ENCODE peak calls at places on chromosomes 13 and 19, in eight cellular contexts. I, V, Z, U, P, N, E and B are unnamed samples.

GRCh38 chr19:12838893-12839656 is 760 bp downstream of the MAST1 start:
- DNase-seq in I (no peak), V (no peak), Z (no peak), U (no peak), P (no peak), N (no peak), E (no peak), B (no peak)

GRCh38 chr19:39430675-39431593 is 4.8 kb downstream of the RPS16 start:
- DNase-seq in I (no peak), V (peak), Z (peak), U (no peak), P (peak), N (peak), E (no peak), B (no peak)

GRCh38 chr19:10074153-10074552 is 12.0 kb upstream of the SHFL start:
- DNase-seq in I (no peak), V (no peak), Z (no peak), U (peak), P (no peak), N (no peak), E (no peak), B (no peak)

GRCh38 chr19:50565984-50566903 is 2.0 kb downstream of the LRRC4B start:
- DNase-seq in I (no peak), V (no peak), Z (no peak), U (no peak), P (no peak), N (no peak), E (no peak), B (no peak)

GRCh38 chr19:47209323-47210179 is 21.4 kb downstream of the BBC3 start:
- DNase-seq in I (no peak), V (peak), Z (no peak), U (no peak), P (no peak), N (no peak), E (no peak), B (no peak)

GRCh38 chr19:46635920-46636761 is at the start of gene GNG8:
- DNase-seq in I (no peak), V (no peak), Z (no peak), U (no peak), P (no peak), N (no peak), E (no peak), B (no peak)

GRCh38 chr13:28448959-28449358 is 46.0 kb downstream of the FLT1 start:
- DNase-seq in I (no peak), V (no peak), Z (no peak), U (no peak), P (no peak), N (no peak), E (no peak), B (no peak)

GRCh38 chr13:29383476-29383875 is 212.0 kb downstream of the SLC7A1 start:
- DNase-seq in I (no peak), V (no peak), Z (no peak), U (no peak), P (no peak), N (no peak), E (no peak), B (no peak)

GRCh38 chr13:80047406-80047805 is 293.5 kb downstream of the SPRY2 start:
- DNase-seq in I (no peak), V (peak), Z (no peak), U (no peak), P (no peak), N (no peak), E (no peak), B (no peak)

GRCh38 chr19:45676851-45677263 is 8.8 kb downstream of the GIPR start:
- DNase-seq in I (no peak), V (no peak), Z (no peak), U (peak), P (no peak), N (no peak), E (no peak), B (no peak)

GRCh38 chr19:1469200-1469935 is 9.6 kb downstream of the C19orf25 start:
- DNase-seq in I (peak), V (no peak), Z (no peak), U (no peak), P (no peak), N (no peak), E (no peak), B (no peak)

GRCh38 chr13:111629933-111630332 is 309.5 kb downstream of the TEX29 start:
- DNase-seq in I (no peak), V (no peak), Z (no peak), U (no peak), P (no peak), N (no peak), E (no peak), B (no peak)

GRCh38 chr13:47252627-47253026 is 355.8 kb upstream of the HTR2A start:
- DNase-seq in I (no peak), V (peak), Z (no peak), U (no peak), P (no peak), N (no peak), E (no peak), B (no peak)

GRCh38 chr19:8517551-8518442 is 3.8 kb upstream of the ZNF414 start:
- DNase-seq in I (no peak), V (peak), Z (no peak), U (peak), P (no peak), N (no peak), E (no peak), B (no peak)

GRCh38 chr13:26050568-26051230 is 1.1 kb downstream of the SHISA2 start:
- DNase-seq in I (no peak), V (no peak), Z (no peak), U (no peak), P (no peak), N (no peak), E (peak), B (no peak)

GRCh38 chr13:78976696-78977095 is 317.7 kb upstream of the OBI1 start:
- DNase-seq in I (no peak), V (no peak), Z (no peak), U (no peak), P (no peak), N (no peak), E (no peak), B (no peak)

GRCh38 chr19:48403606-48404005 is 10.1 kb downstream of the GRIN2D start:
- DNase-seq in I (no peak), V (peak), Z (no peak), U (peak), P (no peak), N (no peak), E (no peak), B (no peak)

GRCh38 chr13:53191091-53191490 is 162.5 kb downstream of the OLFM4 start:
- DNase-seq in I (no peak), V (peak), Z (no peak), U (no peak), P (no peak), N (no peak), E (no peak), B (no peak)

DNA sequence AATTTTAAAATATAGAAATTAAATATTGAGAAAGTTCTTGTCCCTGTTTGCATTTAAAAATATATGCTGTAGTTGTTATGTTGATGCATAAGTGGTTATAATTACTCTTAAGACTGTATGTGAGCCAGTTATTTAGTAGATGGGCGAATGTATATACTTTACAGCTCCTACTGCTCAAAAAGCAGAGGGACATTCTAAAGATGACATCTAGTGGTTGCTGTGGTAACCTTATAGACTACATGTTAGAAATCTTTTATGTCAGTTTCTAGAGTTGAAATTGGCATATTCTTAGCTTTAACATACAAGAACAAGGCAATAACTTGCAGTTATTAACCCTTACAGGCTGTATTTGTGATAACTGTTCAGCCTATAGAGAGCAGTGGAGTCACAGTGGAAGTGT is 160.5 kb downstream of the OLFM4 start:
- DNase-seq in I (no peak), V (no peak), Z (no peak), U (no peak), P (no peak), N (no peak), E (no peak), B (no peak)
- TF ChIP-seq CTCF in I (no peak), V (no peak), Z (no peak), U (no peak), P (no peak), N (no peak), E (no peak), B (no peak)

DNA sequence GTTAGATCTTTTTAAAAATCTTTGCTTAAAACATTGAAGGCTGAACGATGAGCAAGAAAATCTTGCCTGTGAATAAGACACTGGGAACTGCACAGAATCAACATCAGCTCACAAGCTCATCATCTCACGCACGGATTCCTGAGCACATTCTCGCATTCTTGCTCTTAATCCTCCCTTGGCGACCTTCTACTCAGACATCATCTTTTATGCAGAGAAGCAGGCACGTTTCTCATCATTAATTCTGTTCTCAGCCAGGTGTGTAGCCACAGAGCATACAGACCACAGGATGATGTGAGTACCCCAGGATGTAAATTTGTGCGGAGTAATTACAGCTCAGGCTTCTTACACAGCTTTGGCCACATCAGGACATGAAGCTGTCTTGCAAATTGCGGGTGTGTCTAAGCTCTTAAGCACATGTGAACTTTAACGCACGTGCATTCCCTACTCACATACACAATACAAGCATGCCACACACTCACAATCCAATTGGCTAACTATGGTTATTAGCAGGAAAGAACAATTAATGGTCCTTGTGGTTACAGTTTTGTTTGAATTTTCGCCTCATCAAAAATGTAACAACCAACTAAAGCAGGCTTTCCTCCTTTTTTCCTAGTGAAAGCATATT is 36.5 kb upstream of the SACS start:
- DNase-seq in I (no peak), V (peak), Z (no peak), U (no peak), P (no peak), N (no peak), E (no peak), B (no peak)
- TF ChIP-seq CTCF in I (no peak), V (no peak), Z (no peak), U (no peak), P (no peak), N (no peak), E (no peak), B (no peak)

DNA sequence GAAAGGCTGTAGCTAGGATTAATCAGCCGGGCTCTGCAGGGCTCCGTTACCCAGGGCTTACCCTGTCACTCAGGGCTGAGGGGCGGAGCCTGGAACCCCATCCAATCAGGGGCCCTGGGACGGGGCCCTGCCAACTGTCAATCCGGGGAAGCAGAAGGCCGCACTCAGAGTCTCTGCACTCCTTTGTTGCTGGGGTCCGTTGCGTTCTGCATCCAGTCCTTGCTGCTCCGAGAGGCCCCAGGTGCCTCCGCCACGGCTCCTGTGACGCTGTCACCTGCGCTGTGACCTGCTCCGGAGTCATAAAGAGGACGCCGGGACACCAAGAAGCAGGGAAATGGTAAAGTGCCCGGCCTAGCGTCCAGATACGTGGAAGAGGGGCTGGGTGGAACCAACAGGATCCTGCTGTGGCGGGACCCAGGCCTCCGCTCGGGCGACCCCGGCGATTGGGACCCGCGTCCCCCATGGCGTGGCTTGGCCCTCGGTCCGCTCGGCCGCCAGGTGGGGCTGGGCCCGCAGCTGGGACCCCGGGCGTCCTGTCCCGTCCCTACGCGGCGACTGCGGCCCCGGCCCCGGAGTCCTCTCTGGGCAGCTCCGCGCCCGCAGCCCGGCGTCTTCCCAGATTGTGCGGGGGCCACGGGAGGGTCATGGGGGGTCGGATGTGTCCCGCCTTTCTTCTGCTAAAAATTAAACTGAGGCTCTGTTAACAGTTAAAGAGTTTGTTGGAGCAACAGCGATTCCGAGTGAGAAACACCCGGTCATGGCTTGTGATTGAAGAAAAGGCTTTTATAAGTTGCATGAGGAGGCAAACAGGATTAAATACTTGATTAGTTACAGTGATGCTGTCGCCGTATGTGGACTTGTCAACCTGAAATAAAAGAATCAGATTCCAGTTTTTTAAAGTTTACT is at the start of gene ZNF491:
- DNase-seq in I (peak), V (peak), Z (peak), U (peak), P (no peak), N (peak), E (no peak), B (no peak)
- TF ChIP-seq CTCF in I (peak), V (no peak), Z (peak), U (peak), P (no peak), N (no peak), E (no peak), B (no peak)

DNA sequence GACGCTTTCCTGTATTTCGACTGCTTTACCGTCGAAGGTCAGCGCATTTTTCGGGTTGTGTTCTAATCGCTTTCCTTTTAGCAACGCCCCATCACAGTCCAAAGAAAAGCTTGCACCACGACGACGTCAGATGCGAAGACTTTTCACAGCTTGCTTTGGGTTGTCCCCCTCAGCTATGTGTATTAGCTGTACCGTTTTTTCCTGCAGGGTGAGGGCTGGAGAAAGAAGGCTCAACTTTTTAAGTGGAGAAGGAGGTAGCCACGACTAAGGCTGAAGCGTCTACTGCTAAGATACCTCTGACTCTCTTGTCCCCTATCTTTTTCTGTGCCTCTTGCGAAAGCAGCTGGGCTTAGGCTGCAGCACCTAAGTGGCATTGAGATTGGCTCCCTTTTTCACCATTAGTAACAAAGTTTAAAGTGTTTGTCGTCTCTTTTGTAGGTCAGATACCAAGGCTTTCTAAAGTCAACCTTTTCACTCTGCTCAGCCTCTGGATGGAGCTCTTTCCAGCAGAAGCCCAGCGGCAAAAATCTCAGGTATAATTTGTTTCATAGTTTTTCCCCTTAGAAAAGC is 793 bp downstream of the CDADC1 start:
- DNase-seq in I (no peak), V (peak), Z (no peak), U (peak), P (peak), N (no peak), E (no peak), B (no peak)
- TF ChIP-seq CTCF in I (no peak), V (peak), Z (peak), U (no peak), P (no peak), N (no peak), E (no peak), B (peak)

GRCh38 chr13:43072394-43072793 is 49.0 kb downstream of the DNAJC15 start:
- DNase-seq in I (no peak), V (peak), Z (no peak), U (no peak), P (no peak), N (no peak), E (no peak), B (no peak)

GRCh38 chr13:43077446-43077845 is 54.1 kb downstream of the DNAJC15 start:
- DNase-seq in I (no peak), V (no peak), Z (no peak), U (no peak), P (no peak), N (no peak), E (no peak), B (no peak)

GRCh38 chr13:43077906-43078305 is 54.5 kb downstream of the DNAJC15 start:
- DNase-seq in I (no peak), V (peak), Z (no peak), U (no peak), P (no peak), N (no peak), E (no peak), B (no peak)

GRCh38 chr13:43071824-43072223 is 48.4 kb downstream of the DNAJC15 start:
- DNase-seq in I (no peak), V (no peak), Z (no peak), U (no peak), P (no peak), N (no peak), E (no peak), B (no peak)

GRCh38 chr13:43074824-43075510 is 51.6 kb downstream of the DNAJC15 start:
- DNase-seq in I (no peak), V (no peak), Z (no peak), U (no peak), P (no peak), N (no peak), E (no peak), B (no peak)
- TF ChIP-seq CTCF in I (no peak), V (no peak), Z (no peak), U (no peak), P (no peak), N (no peak), E (no peak), B (no peak)

GRCh38 chr19:44072543-44073401 is 813 bp downstream of the ZNF284 start:
- DNase-seq in I (no peak), V (no peak), Z (no peak), U (no peak), P (peak), N (no peak), E (no peak), B (no peak)
- TF ChIP-seq CTCF in I (no peak), V (peak), Z (peak), U (no peak), P (no peak), N (no peak), E (no peak), B (peak)